ENCODE peak calls at places on chromosomes 7 and 10, in seven cellular contexts. One of them, this sample, is unnamed. For H3K4me1, the result is how much of the 10 kb centered on the place peaks cover.

GRCh38 chr7:74417419-74417971 is 36.2 kb upstream of the GTF2IRD1 start:
- DNase-seq in OCI-LY7: peak
- DNase-seq in mammary epithelial cell: peak
- DNase-seq in HCT116: peak
- DNase-seq in left ventricle myocardium inferior: peak
- DNase-seq in tibial artery: peak
- DNase-seq in body of pancreas: peak
- DNase-seq in this sample: no peak

GRCh38 chr10:6416892-6417512 is 163.1 kb downstream of the PRKCQ start:
- DNase-seq in OCI-LY7: peak
- DNase-seq in mammary epithelial cell: peak
- DNase-seq in HCT116: peak
- DNase-seq in left ventricle myocardium inferior: no peak
- DNase-seq in tibial artery: no peak
- DNase-seq in body of pancreas: no peak
- DNase-seq in this sample: no peak

GRCh38 chr7:920351-921070 is 34.0 kb downstream of the ADAP1 start:
- DNase-seq in OCI-LY7: no peak
- DNase-seq in mammary epithelial cell: no peak
- DNase-seq in HCT116: no peak
- DNase-seq in left ventricle myocardium inferior: peak
- DNase-seq in tibial artery: peak
- DNase-seq in body of pancreas: peak
- DNase-seq in this sample: peak

GRCh38 chr7:94301024-94301588 is 93.6 kb upstream of the COL1A2 start:
- DNase-seq in OCI-LY7: no peak
- DNase-seq in mammary epithelial cell: peak
- DNase-seq in HCT116: peak
- DNase-seq in left ventricle myocardium inferior: peak
- DNase-seq in tibial artery: peak
- DNase-seq in body of pancreas: peak
- DNase-seq in this sample: peak

GRCh38 chr10:20852303-20852702 is 44.8 kb downstream of the NEBL start:
- DNase-seq in OCI-LY7: no peak
- DNase-seq in mammary epithelial cell: no peak
- DNase-seq in HCT116: no peak
- DNase-seq in left ventricle myocardium inferior: no peak
- DNase-seq in tibial artery: no peak
- DNase-seq in body of pancreas: no peak
- DNase-seq in this sample: no peak

GRCh38 chr10:116553378-116553980 is 7.7 kb downstream of the PNLIP start:
- DNase-seq in OCI-LY7: no peak
- DNase-seq in mammary epithelial cell: no peak
- DNase-seq in HCT116: no peak
- DNase-seq in left ventricle myocardium inferior: no peak
- DNase-seq in tibial artery: no peak
- DNase-seq in body of pancreas: peak
- DNase-seq in this sample: no peak

GRCh38 chr10:71426058-71426605 is 29.4 kb downstream of the CDH23 start:
- DNase-seq in OCI-LY7: no peak
- DNase-seq in mammary epithelial cell: no peak
- DNase-seq in HCT116: no peak
- DNase-seq in left ventricle myocardium inferior: no peak
- DNase-seq in tibial artery: no peak
- DNase-seq in body of pancreas: no peak
- DNase-seq in this sample: no peak

GRCh38 chr10:11433657-11434056 is 177.8 kb downstream of the USP6NL start:
- DNase-seq in OCI-LY7: no peak
- DNase-seq in mammary epithelial cell: no peak
- DNase-seq in HCT116: no peak
- DNase-seq in left ventricle myocardium inferior: no peak
- DNase-seq in tibial artery: no peak
- DNase-seq in body of pancreas: no peak
- DNase-seq in this sample: no peak

GRCh38 chr10:50582766-50583762 is 40.7 kb downstream of the SGMS1 start:
- DNase-seq in OCI-LY7: no peak
- DNase-seq in mammary epithelial cell: peak
- DNase-seq in HCT116: no peak
- DNase-seq in left ventricle myocardium inferior: no peak
- DNase-seq in tibial artery: no peak
- DNase-seq in body of pancreas: no peak
- DNase-seq in this sample: no peak

GRCh38 chr7:72098812-72099211 is 313.3 kb downstream of the CALN1 start:
- DNase-seq in OCI-LY7: no peak
- DNase-seq in mammary epithelial cell: no peak
- DNase-seq in HCT116: no peak
- DNase-seq in left ventricle myocardium inferior: no peak
- DNase-seq in tibial artery: no peak
- DNase-seq in body of pancreas: peak
- DNase-seq in this sample: no peak

GRCh38 chr7:47104206-47104549 is 477.7 kb downstream of the TNS3 start:
- DNase-seq in OCI-LY7: no peak
- DNase-seq in mammary epithelial cell: no peak
- DNase-seq in HCT116: no peak
- DNase-seq in left ventricle myocardium inferior: no peak
- DNase-seq in tibial artery: no peak
- DNase-seq in body of pancreas: no peak
- DNase-seq in this sample: no peak

GRCh38 chr7:92421676-92422435 is 25.4 kb upstream of the GATAD1 start:
- DNase-seq in OCI-LY7: peak
- DNase-seq in mammary epithelial cell: no peak
- DNase-seq in HCT116: no peak
- DNase-seq in left ventricle myocardium inferior: no peak
- DNase-seq in tibial artery: no peak
- DNase-seq in body of pancreas: peak
- DNase-seq in this sample: no peak

GRCh38 chr7:115558186-115558585 is 472.4 kb downstream of the TFEC start:
- DNase-seq in OCI-LY7: no peak
- DNase-seq in mammary epithelial cell: peak
- DNase-seq in HCT116: no peak
- DNase-seq in left ventricle myocardium inferior: no peak
- DNase-seq in tibial artery: no peak
- DNase-seq in body of pancreas: no peak
- DNase-seq in this sample: no peak

GRCh38 chr10:58477122-58477521 is 35.5 kb upstream of the BICC1 start:
- DNase-seq in OCI-LY7: no peak
- DNase-seq in mammary epithelial cell: no peak
- DNase-seq in HCT116: no peak
- DNase-seq in left ventricle myocardium inferior: peak
- DNase-seq in tibial artery: peak
- DNase-seq in body of pancreas: no peak
- DNase-seq in this sample: no peak

GRCh38 chr7:99410635-99411034 is 1.9 kb downstream of the BUD31 start:
- DNase-seq in OCI-LY7: no peak
- DNase-seq in mammary epithelial cell: no peak
- DNase-seq in HCT116: no peak
- DNase-seq in left ventricle myocardium inferior: no peak
- DNase-seq in tibial artery: no peak
- DNase-seq in body of pancreas: no peak
- DNase-seq in this sample: no peak
- H3K4me1 ChIP-seq in OCI-LY7: under half
- H3K4me1 ChIP-seq in mammary epithelial cell: under half
- H3K4me1 ChIP-seq in HCT116: under half
- H3K4me1 ChIP-seq in left ventricle myocardium inferior: under half
- H3K4me1 ChIP-seq in tibial artery: under half
- H3K4me1 ChIP-seq in body of pancreas: under half
- H3K4me1 ChIP-seq in this sample: under half

DNA sequence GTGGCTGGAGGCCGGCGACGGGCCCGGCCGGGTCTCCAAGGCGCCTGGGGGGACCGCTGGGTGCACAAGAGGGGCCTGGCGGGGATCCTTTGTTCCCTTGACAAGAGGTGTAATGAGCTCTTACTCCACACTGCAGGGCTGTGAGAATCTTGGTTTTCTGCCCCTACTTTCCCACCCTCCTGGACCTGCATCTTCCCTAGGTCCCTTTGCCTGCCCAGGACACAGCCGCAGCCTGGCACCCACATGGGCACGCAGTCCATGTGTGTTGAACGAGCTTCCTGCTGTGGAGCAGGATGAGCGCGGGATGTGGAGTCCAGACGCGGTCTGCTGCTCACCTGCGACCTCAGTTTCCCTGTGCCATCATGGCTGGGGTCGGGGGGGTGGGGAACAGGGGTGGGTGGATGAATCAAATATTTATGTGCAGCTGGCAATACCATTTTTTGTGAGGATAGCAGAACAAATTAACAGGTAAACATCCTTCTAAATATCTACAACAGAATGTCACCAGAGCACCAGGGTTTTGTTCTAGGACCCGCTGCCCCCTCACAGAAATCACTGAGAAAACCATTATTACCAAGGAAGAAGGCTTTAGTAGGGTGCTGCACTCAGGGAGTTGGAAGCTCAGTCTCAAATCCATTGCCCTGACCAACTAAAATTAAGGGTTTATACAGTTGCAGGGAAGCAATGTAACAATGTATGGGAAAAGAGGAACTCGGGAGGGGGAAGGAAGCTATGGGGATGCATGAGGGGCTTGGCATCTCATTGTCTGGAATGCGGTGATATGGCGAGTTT is 474 bp upstream of the NSMCE4A start:
- DNase-seq in OCI-LY7: peak
- DNase-seq in mammary epithelial cell: no peak
- DNase-seq in HCT116: no peak
- DNase-seq in left ventricle myocardium inferior: no peak
- DNase-seq in tibial artery: no peak
- DNase-seq in body of pancreas: no peak
- DNase-seq in this sample: no peak
- TF ChIP-seq CTCF in OCI-LY7: peak
- TF ChIP-seq CTCF in mammary epithelial cell: no peak
- TF ChIP-seq CTCF in HCT116: peak
- TF ChIP-seq CTCF in left ventricle myocardium inferior: peak
- TF ChIP-seq CTCF in tibial artery: peak
- TF ChIP-seq CTCF in body of pancreas: no peak
- TF ChIP-seq CTCF in this sample: peak

DNA sequence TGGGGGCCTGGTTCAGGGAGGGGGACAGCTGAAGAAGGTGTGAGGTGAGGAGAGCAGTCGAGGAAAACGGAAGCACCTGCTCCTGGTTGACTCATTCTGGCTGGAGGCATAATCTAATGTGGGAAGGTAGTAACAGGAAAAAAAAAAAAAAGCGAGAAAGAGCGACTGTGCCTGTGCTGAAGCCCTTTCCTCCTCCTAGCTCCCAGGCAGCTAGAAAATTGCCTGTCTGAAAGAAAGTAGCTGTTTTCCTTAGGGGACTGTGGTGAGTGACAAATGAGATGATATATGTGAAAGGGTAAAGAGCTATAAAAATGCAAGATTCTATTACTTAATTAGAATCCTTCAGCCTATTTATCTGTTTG is 4.9 kb upstream of the MEST start:
- DNase-seq in OCI-LY7: no peak
- DNase-seq in mammary epithelial cell: no peak
- DNase-seq in HCT116: no peak
- DNase-seq in left ventricle myocardium inferior: no peak
- DNase-seq in tibial artery: no peak
- DNase-seq in body of pancreas: no peak
- DNase-seq in this sample: no peak
- H3K4me3 ChIP-seq in OCI-LY7: peak
- H3K4me3 ChIP-seq in mammary epithelial cell: peak
- H3K4me3 ChIP-seq in HCT116: peak
- H3K4me3 ChIP-seq in left ventricle myocardium inferior: peak
- H3K4me3 ChIP-seq in tibial artery: peak
- H3K4me3 ChIP-seq in body of pancreas: peak
- H3K4me3 ChIP-seq in this sample: peak

GRCh38 chr7:16651391-16652254 is 5.6 kb downstream of the BZW2 start:
- DNase-seq in OCI-LY7: no peak
- DNase-seq in mammary epithelial cell: no peak
- DNase-seq in HCT116: no peak
- DNase-seq in left ventricle myocardium inferior: no peak
- DNase-seq in tibial artery: no peak
- DNase-seq in body of pancreas: no peak
- DNase-seq in this sample: no peak

GRCh38 chr7:16652255-16652583 is 6.2 kb downstream of the BZW2 start:
- DNase-seq in OCI-LY7: no peak
- DNase-seq in mammary epithelial cell: no peak
- DNase-seq in HCT116: no peak
- DNase-seq in left ventricle myocardium inferior: no peak
- DNase-seq in tibial artery: no peak
- DNase-seq in body of pancreas: no peak
- DNase-seq in this sample: no peak

GRCh38 chr7:16652888-16653287 is 6.9 kb downstream of the BZW2 start:
- DNase-seq in OCI-LY7: no peak
- DNase-seq in mammary epithelial cell: peak
- DNase-seq in HCT116: no peak
- DNase-seq in left ventricle myocardium inferior: no peak
- DNase-seq in tibial artery: no peak
- DNase-seq in body of pancreas: peak
- DNase-seq in this sample: no peak

GRCh38 chr7:16657656-16658279 is 11.8 kb downstream of the BZW2 start:
- DNase-seq in OCI-LY7: no peak
- DNase-seq in mammary epithelial cell: peak
- DNase-seq in HCT116: no peak
- DNase-seq in left ventricle myocardium inferior: peak
- DNase-seq in tibial artery: no peak
- DNase-seq in body of pancreas: peak
- DNase-seq in this sample: no peak

DNA sequence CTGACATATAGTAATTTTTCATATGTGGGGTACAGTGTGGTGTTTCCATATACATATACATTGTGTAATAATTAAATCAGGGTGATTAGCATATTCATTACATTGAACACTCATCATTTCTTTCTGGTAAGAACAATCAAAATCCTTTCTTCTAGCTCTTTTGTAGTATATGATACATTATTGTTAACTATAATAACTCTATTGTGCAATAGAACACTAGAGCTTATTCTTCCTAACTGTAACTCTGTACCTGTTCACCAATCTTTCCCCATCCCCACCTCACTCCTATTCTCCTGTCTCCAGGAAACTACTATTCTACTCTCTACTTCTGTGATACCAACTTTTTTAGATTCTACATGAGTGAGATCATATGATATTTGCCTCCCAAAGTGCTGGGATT is 9.4 kb downstream of the BZW2 start:
- DNase-seq in OCI-LY7: no peak
- DNase-seq in mammary epithelial cell: no peak
- DNase-seq in HCT116: no peak
- DNase-seq in left ventricle myocardium inferior: no peak
- DNase-seq in tibial artery: no peak
- DNase-seq in body of pancreas: no peak
- DNase-seq in this sample: no peak
- H3K4me1 ChIP-seq in OCI-LY7: under half
- H3K4me1 ChIP-seq in mammary epithelial cell: under half
- H3K4me1 ChIP-seq in HCT116: under half
- H3K4me1 ChIP-seq in left ventricle myocardium inferior: half or more
- H3K4me1 ChIP-seq in tibial artery: under half
- H3K4me1 ChIP-seq in body of pancreas: under half
- H3K4me1 ChIP-seq in this sample: under half